ENCODE peak calls at places on chromosome 2, in eight cellular contexts. V is bronchial epithelial cell, Q is tibial nerve, D is brain microvascular endothelial cell, U is foreskin fibroblast, P is lung, L is cardiac fibroblast, O is uterus. X is an unnamed sample.

GRCh38 chr2:238857929-238858328 is 10.0 kb downstream of the TWIST2 start:
- DNase-seq in V (no peak), Q (no peak), D (no peak), U (peak), P (no peak), L (no peak), O (no peak), X (no peak)

GRCh38 chr2:171086352-171087290 is 74.1 kb downstream of the TLK1 start:
- DNase-seq in V (peak), Q (no peak), D (peak), U (peak), P (no peak), L (peak), O (peak), X (peak)

GRCh38 chr2:67625671-67626070 is 228.5 kb downstream of the ETAA1 start:
- DNase-seq in V (peak), Q (no peak), D (peak), U (peak), P (no peak), L (peak), O (no peak), X (no peak)

GRCh38 chr2:231688616-231689508 is 19.5 kb upstream of the PTMA start:
- DNase-seq in V (no peak), Q (no peak), D (no peak), U (no peak), P (no peak), L (no peak), O (no peak), X (no peak)

GRCh38 chr2:176018708-176019107 is 16.6 kb upstream of the LNPK start:
- DNase-seq in V (peak), Q (no peak), D (no peak), U (peak), P (no peak), L (peak), O (no peak), X (no peak)

GRCh38 chr2:240921319-240922233 is 15.4 kb downstream of the CROCC2 start:
- DNase-seq in V (peak), Q (peak), D (peak), U (peak), P (no peak), L (peak), O (peak), X (peak)

GRCh38 chr2:46163804-46164569 is 133.2 kb upstream of the EPAS1 start:
- DNase-seq in V (peak), Q (no peak), D (no peak), U (no peak), P (peak), L (peak), O (no peak), X (no peak)

GRCh38 chr2:150472122-150472899 is 15.2 kb downstream of the RND3 start:
- DNase-seq in V (peak), Q (peak), D (peak), U (peak), P (peak), L (peak), O (no peak), X (no peak)

GRCh38 chr2:240499309-240500301 is 58.2 kb downstream of the ANKMY1 start:
- DNase-seq in V (no peak), Q (no peak), D (no peak), U (no peak), P (peak), L (no peak), O (no peak), X (no peak)

GRCh38 chr2:169302364-169302763 is 60.0 kb downstream of the LRP2 start:
- DNase-seq in V (no peak), Q (no peak), D (no peak), U (no peak), P (no peak), L (no peak), O (no peak), X (no peak)

GRCh38 chr2:36594849-36595248 is 3.1 kb downstream of the FEZ2 start:
- DNase-seq in V (no peak), Q (no peak), D (no peak), U (no peak), P (no peak), L (no peak), O (no peak), X (no peak)

GRCh38 chr2:203018181-203018580 is 3.5 kb downstream of the NBEAL1 start:
- DNase-seq in V (peak), Q (no peak), D (no peak), U (peak), P (no peak), L (no peak), O (no peak), X (peak)

GRCh38 chr2:199463000-199463692 is 5.4 kb upstream of the SATB2 start:
- DNase-seq in V (no peak), Q (peak), D (no peak), U (peak), P (peak), L (peak), O (no peak), X (no peak)

GRCh38 chr2:68317971-68318685 is 1.6 kb downstream of the CNRIP1 start:
- DNase-seq in V (no peak), Q (no peak), D (no peak), U (peak), P (no peak), L (peak), O (no peak), X (no peak)

GRCh38 chr2:144515694-144516416 is 4.1 kb downstream of the ZEB2 start:
- DNase-seq in V (no peak), Q (no peak), D (no peak), U (peak), P (no peak), L (peak), O (peak), X (no peak)

GRCh38 chr2:146894514-146894913 is 950.3 kb upstream of the ACVR2A start:
- DNase-seq in V (no peak), Q (no peak), D (no peak), U (no peak), P (no peak), L (no peak), O (no peak), X (no peak)

GRCh38 chr2:142586693-142587432 is 290.6 kb upstream of the KYNU start:
- DNase-seq in V (no peak), Q (no peak), D (no peak), U (no peak), P (no peak), L (no peak), O (no peak), X (no peak)

GRCh38 chr2:32946314-32947075 is at the start of gene LTBP1:
- DNase-seq in V (peak), Q (peak), D (peak), U (peak), P (peak), L (peak), O (peak), X (no peak)

GRCh38 chr2:19355416-19355821 is 3.0 kb downstream of the OSR1 start:
- DNase-seq in V (no peak), Q (no peak), D (no peak), U (peak), P (no peak), L (no peak), O (no peak), X (no peak)

GRCh38 chr2:69945447-69945846 is 16.0 kb downstream of the ASPRV1 start:
- DNase-seq in V (peak), Q (no peak), D (peak), U (peak), P (peak), L (peak), O (no peak), X (no peak)

GRCh38 chr2:136281281-136282117 is 163.6 kb upstream of the CXCR4 start:
- DNase-seq in V (no peak), Q (no peak), D (no peak), U (no peak), P (no peak), L (no peak), O (no peak), X (no peak)

GRCh38 chr2:193114827-193115226 is 920.1 kb upstream of the TMEFF2 start:
- DNase-seq in V (no peak), Q (no peak), D (no peak), U (no peak), P (no peak), L (no peak), O (no peak), X (no peak)

GRCh38 chr2:193112986-193113385 is 918.3 kb upstream of the TMEFF2 start:
- DNase-seq in V (no peak), Q (no peak), D (no peak), U (no peak), P (no peak), L (no peak), O (no peak), X (no peak)
- H3K4me3 ChIP-seq in V (no peak), Q (no peak), D (no peak), U (no peak), P (no peak), L (no peak), O (no peak), X (no peak)

DNA sequence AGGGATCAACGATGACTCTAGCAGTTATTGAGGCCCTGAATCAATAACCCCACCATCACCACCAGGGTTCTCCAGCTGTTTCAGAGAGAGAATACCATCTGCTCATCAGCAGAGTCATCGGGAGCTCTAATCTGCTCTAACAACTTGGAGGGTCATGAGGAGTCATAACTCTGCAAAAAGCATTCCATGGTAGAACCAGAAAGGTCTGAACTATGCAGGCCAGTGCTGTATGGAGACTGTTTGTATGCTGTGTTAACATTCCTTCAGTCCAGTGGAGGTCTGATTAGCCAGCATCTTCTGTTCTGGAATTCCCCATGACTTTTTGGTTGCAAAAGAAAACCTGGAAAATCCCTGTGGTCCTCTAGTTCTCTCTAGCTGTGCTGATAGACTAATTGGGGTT is 9.4 kb upstream of the ITGB6 start:
- DNase-seq in V (peak), Q (no peak), D (peak), U (peak), P (no peak), L (peak), O (no peak), X (peak)
- TF ChIP-seq CTCF in V (no peak), Q (no peak), D (peak), U (peak), P (no peak), L (no peak), O (no peak), X (no peak)

GRCh38 chr2:172103471-172104292 is 982 bp upstream of the DLX2 start:
- DNase-seq in V (peak), Q (peak), D (peak), U (peak), P (peak), L (peak), O (peak), X (peak)
- H3K4me3 ChIP-seq in V (no peak), Q (no peak), D (peak), U (peak), P (no peak), L (no peak), O (no peak), X (peak)

DNA sequence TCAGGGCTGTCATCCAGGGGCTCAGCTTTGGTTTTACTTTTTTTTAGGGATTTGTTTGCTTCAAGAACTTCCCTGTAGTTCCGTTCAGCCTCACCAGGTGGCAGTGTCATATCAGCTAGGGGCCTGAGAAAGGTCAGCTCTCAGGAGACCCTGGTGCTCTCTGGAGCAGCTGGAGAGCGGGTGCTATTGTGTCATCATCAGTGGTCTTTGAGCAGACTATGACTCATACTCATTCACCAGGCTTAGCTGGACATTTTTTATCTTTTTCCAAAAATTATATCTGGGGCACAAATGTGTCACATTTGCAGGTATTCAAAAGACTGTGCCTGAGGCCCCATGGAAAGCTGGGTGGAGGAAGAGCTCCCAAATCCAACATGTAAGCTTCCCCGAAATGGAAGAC is 24.4 kb downstream of the ZNF892 start:
- DNase-seq in V (peak), Q (no peak), D (peak), U (peak), P (peak), L (peak), O (no peak), X (peak)
- TF ChIP-seq CTCF in V (peak), Q (no peak), D (peak), U (peak), P (peak), L (peak), O (no peak), X (peak)

GRCh38 chr2:173468394-173468793 is 113.7 kb downstream of the CDCA7 start:
- DNase-seq in V (no peak), Q (no peak), D (no peak), U (no peak), P (no peak), L (no peak), O (no peak), X (no peak)

GRCh38 chr2:173467751-173468150 is 113.1 kb downstream of the CDCA7 start:
- DNase-seq in V (no peak), Q (no peak), D (no peak), U (no peak), P (no peak), L (no peak), O (no peak), X (no peak)

GRCh38 chr2:173459363-173459762 is 104.7 kb downstream of the CDCA7 start:
- DNase-seq in V (peak), Q (no peak), D (no peak), U (no peak), P (no peak), L (no peak), O (no peak), X (no peak)

GRCh38 chr2:173457366-173457765 is 102.7 kb downstream of the CDCA7 start:
- DNase-seq in V (no peak), Q (no peak), D (no peak), U (no peak), P (no peak), L (no peak), O (no peak), X (no peak)

GRCh38 chr2:173462908-173463840 is 108.5 kb downstream of the CDCA7 start:
- DNase-seq in V (no peak), Q (no peak), D (no peak), U (no peak), P (no peak), L (no peak), O (no peak), X (no peak)
- H3K4me3 ChIP-seq in V (no peak), Q (no peak), D (no peak), U (no peak), P (no peak), L (no peak), O (no peak), X (no peak)

X was measured in retinal pigment epithelial cell.